ENCODE peak calls at places on chromosome 9, in six cellular contexts. One of them, this sample, is unnamed.

GRCh38 chr9:68500457-68501158 is 40.1 kb downstream of the TMEM252 start:
- DNase-seq in IMR-90: peak; percentile 70
- DNase-seq in Peyer's patch: no peak
- DNase-seq in left ventricle myocardium inferior: no peak
- DNase-seq in uterus: peak; percentile 46
- DNase-seq in left lung: no peak
- DNase-seq in this sample: no peak

GRCh38 chr9:98502976-98503325 is 205.8 kb downstream of the GABBR2 start:
- DNase-seq in IMR-90: peak; percentile 56
- DNase-seq in Peyer's patch: no peak
- DNase-seq in left ventricle myocardium inferior: peak; percentile 26
- DNase-seq in uterus: no peak
- DNase-seq in left lung: no peak
- DNase-seq in this sample: no peak

GRCh38 chr9:5551368-5551767 is 41.0 kb downstream of the PDCD1LG2 start:
- DNase-seq in IMR-90: no peak
- DNase-seq in Peyer's patch: no peak
- DNase-seq in left ventricle myocardium inferior: no peak
- DNase-seq in uterus: no peak
- DNase-seq in left lung: no peak
- DNase-seq in this sample: no peak

GRCh38 chr9:127437497-127438264 is 13.5 kb downstream of the ZNF79 start:
- DNase-seq in IMR-90: no peak
- DNase-seq in Peyer's patch: no peak
- DNase-seq in left ventricle myocardium inferior: no peak
- DNase-seq in uterus: no peak
- DNase-seq in left lung: no peak
- DNase-seq in this sample: no peak

GRCh38 chr9:12702160-12702758 is 9.1 kb downstream of the TYRP1 start:
- DNase-seq in IMR-90: peak; percentile 70
- DNase-seq in Peyer's patch: peak; percentile 37
- DNase-seq in left ventricle myocardium inferior: no peak
- DNase-seq in uterus: peak; percentile 19
- DNase-seq in left lung: no peak
- DNase-seq in this sample: no peak

GRCh38 chr9:127133739-127134167 is 11.3 kb upstream of the ANGPTL2 start:
- DNase-seq in IMR-90: peak; percentile 91
- DNase-seq in Peyer's patch: no peak
- DNase-seq in left ventricle myocardium inferior: peak; percentile 73
- DNase-seq in uterus: peak; percentile 88
- DNase-seq in left lung: no peak
- DNase-seq in this sample: no peak

GRCh38 chr9:104682642-104683041 is 11.7 kb upstream of the OR13D1 start:
- DNase-seq in IMR-90: peak; percentile 51
- DNase-seq in Peyer's patch: no peak
- DNase-seq in left ventricle myocardium inferior: no peak
- DNase-seq in uterus: no peak
- DNase-seq in left lung: no peak
- DNase-seq in this sample: peak; percentile 14

GRCh38 chr9:136693490-136694162 is 6.4 kb upstream of the AGPAT2 start:
- DNase-seq in IMR-90: peak; percentile 24
- DNase-seq in Peyer's patch: peak; percentile 95
- DNase-seq in left ventricle myocardium inferior: no peak
- DNase-seq in uterus: peak; percentile 19
- DNase-seq in left lung: peak; percentile 91
- DNase-seq in this sample: no peak

GRCh38 chr9:81814794-81815464 is 113.3 kb upstream of the SPATA31D4 start:
- DNase-seq in IMR-90: no peak
- DNase-seq in Peyer's patch: no peak
- DNase-seq in left ventricle myocardium inferior: no peak
- DNase-seq in uterus: no peak
- DNase-seq in left lung: no peak
- DNase-seq in this sample: no peak

GRCh38 chr9:115999498-115999897 is 154.1 kb upstream of the PAPPA start:
- DNase-seq in IMR-90: peak; percentile 73
- DNase-seq in Peyer's patch: no peak
- DNase-seq in left ventricle myocardium inferior: no peak
- DNase-seq in uterus: no peak
- DNase-seq in left lung: no peak
- DNase-seq in this sample: no peak

GRCh38 chr9:93316726-93317494 is 133.0 kb downstream of the WNK2 start:
- DNase-seq in IMR-90: no peak
- DNase-seq in Peyer's patch: peak; percentile 41
- DNase-seq in left ventricle myocardium inferior: no peak
- DNase-seq in uterus: no peak
- DNase-seq in left lung: no peak
- DNase-seq in this sample: no peak

GRCh38 chr9:626591-626990 is 214.9 kb upstream of the DMRT1 start:
- DNase-seq in IMR-90: no peak
- DNase-seq in Peyer's patch: no peak
- DNase-seq in left ventricle myocardium inferior: no peak
- DNase-seq in uterus: peak; percentile 59
- DNase-seq in left lung: no peak
- DNase-seq in this sample: no peak

GRCh38 chr9:99361827-99362226 is 139.7 kb downstream of the SEC61B start:
- DNase-seq in IMR-90: no peak
- DNase-seq in Peyer's patch: no peak
- DNase-seq in left ventricle myocardium inferior: no peak
- DNase-seq in uterus: no peak
- DNase-seq in left lung: peak; percentile 46
- DNase-seq in this sample: no peak

GRCh38 chr9:75265525-75265972 is 177.2 kb downstream of the OSTF1 start:
- DNase-seq in IMR-90: peak; percentile 42
- DNase-seq in Peyer's patch: no peak
- DNase-seq in left ventricle myocardium inferior: no peak
- DNase-seq in uterus: peak; percentile 19
- DNase-seq in left lung: no peak
- DNase-seq in this sample: no peak

GRCh38 chr9:31799953-31800609 is 584.4 kb upstream of the ACO1 start:
- DNase-seq in IMR-90: no peak
- DNase-seq in Peyer's patch: no peak
- DNase-seq in left ventricle myocardium inferior: no peak
- DNase-seq in uterus: no peak
- DNase-seq in left lung: no peak
- DNase-seq in this sample: no peak

GRCh38 chr9:101184813-101185278 is 156.3 kb downstream of the PLPPR1 start:
- DNase-seq in IMR-90: no peak
- DNase-seq in Peyer's patch: no peak
- DNase-seq in left ventricle myocardium inferior: no peak
- DNase-seq in uterus: no peak
- DNase-seq in left lung: no peak
- DNase-seq in this sample: no peak

GRCh38 chr9:92455217-92455616 is 27.1 kb downstream of the ASPN start:
- DNase-seq in IMR-90: no peak
- DNase-seq in Peyer's patch: no peak
- DNase-seq in left ventricle myocardium inferior: no peak
- DNase-seq in uterus: no peak
- DNase-seq in left lung: no peak
- DNase-seq in this sample: no peak

GRCh38 chr9:110921705-110922104 is 116.6 kb downstream of the LPAR1 start:
- DNase-seq in IMR-90: no peak
- DNase-seq in Peyer's patch: no peak
- DNase-seq in left ventricle myocardium inferior: no peak
- DNase-seq in uterus: no peak
- DNase-seq in left lung: no peak
- DNase-seq in this sample: no peak

GRCh38 chr9:73537561-73537960 is 385.9 kb downstream of the ANXA1 start:
- DNase-seq in IMR-90: no peak
- DNase-seq in Peyer's patch: no peak
- DNase-seq in left ventricle myocardium inferior: no peak
- DNase-seq in uterus: no peak
- DNase-seq in left lung: no peak
- DNase-seq in this sample: no peak

GRCh38 chr9:33110686-33111085 is 34.2 kb upstream of the SMU1 start:
- DNase-seq in IMR-90: no peak
- DNase-seq in Peyer's patch: no peak
- DNase-seq in left ventricle myocardium inferior: no peak
- DNase-seq in uterus: no peak
- DNase-seq in left lung: no peak
- DNase-seq in this sample: no peak

GRCh38 chr9:88922091-88922490 is 69.2 kb upstream of the S1PR3 start:
- DNase-seq in IMR-90: no peak
- DNase-seq in Peyer's patch: no peak
- DNase-seq in left ventricle myocardium inferior: no peak
- DNase-seq in uterus: no peak
- DNase-seq in left lung: no peak
- DNase-seq in this sample: peak; percentile 35

GRCh38 chr9:61666849-61667371 is 477.1 kb downstream of the SPATA31A7 start:
- DNase-seq in IMR-90: no peak
- DNase-seq in Peyer's patch: no peak
- DNase-seq in left ventricle myocardium inferior: no peak
- DNase-seq in uterus: peak; percentile 7
- DNase-seq in left lung: peak; percentile 61
- DNase-seq in this sample: no peak

GRCh38 chr9:131394464-131395026 is 659 bp downstream of the PRRC2B start:
- DNase-seq in IMR-90: no peak
- DNase-seq in Peyer's patch: peak; percentile 72
- DNase-seq in left ventricle myocardium inferior: peak; percentile 57
- DNase-seq in uterus: peak; percentile 54
- DNase-seq in left lung: peak; percentile 90
- DNase-seq in this sample: peak; percentile 69

GRCh38 chr9:96327694-96328352 is 25.8 kb upstream of the HSD17B3 start:
- DNase-seq in IMR-90: peak; percentile 59
- DNase-seq in Peyer's patch: no peak
- DNase-seq in left ventricle myocardium inferior: no peak
- DNase-seq in uterus: peak; percentile 48
- DNase-seq in left lung: no peak
- DNase-seq in this sample: no peak

GRCh38 chr9:124480621-124480981 is 26.6 kb downstream of the NR5A1 start:
- DNase-seq in IMR-90: peak; percentile 4
- DNase-seq in Peyer's patch: no peak
- DNase-seq in left ventricle myocardium inferior: no peak
- DNase-seq in uterus: no peak
- DNase-seq in left lung: peak; percentile 63
- DNase-seq in this sample: peak; percentile 42
- TF ChIP-seq CTCF in IMR-90: peak; percentile 38
- TF ChIP-seq CTCF in Peyer's patch: peak; percentile 25
- TF ChIP-seq CTCF in left ventricle myocardium inferior: peak; percentile 53
- TF ChIP-seq CTCF in uterus: no peak
- TF ChIP-seq CTCF in left lung: no peak
- TF ChIP-seq CTCF in this sample: peak; percentile 85

GRCh38 chr9:34590376-34591090 is 1.0 kb upstream of the CNTFR start:
- DNase-seq in IMR-90: no peak
- DNase-seq in Peyer's patch: peak; percentile 79
- DNase-seq in left ventricle myocardium inferior: no peak
- DNase-seq in uterus: peak; percentile 29
- DNase-seq in left lung: no peak
- DNase-seq in this sample: peak; percentile 16

GRCh38 chr9:34587271-34587670 is 2.3 kb downstream of the CNTFR start:
- DNase-seq in IMR-90: no peak
- DNase-seq in Peyer's patch: no peak
- DNase-seq in left ventricle myocardium inferior: no peak
- DNase-seq in uterus: no peak
- DNase-seq in left lung: no peak
- DNase-seq in this sample: no peak

GRCh38 chr9:34589371-34589655 is 211 bp downstream of the CNTFR start:
- DNase-seq in IMR-90: no peak
- DNase-seq in Peyer's patch: no peak
- DNase-seq in left ventricle myocardium inferior: no peak
- DNase-seq in uterus: no peak
- DNase-seq in left lung: no peak
- DNase-seq in this sample: no peak

GRCh38 chr9:34589656-34590375 is at the start of gene CNTFR:
- DNase-seq in IMR-90: no peak
- DNase-seq in Peyer's patch: peak; percentile 66
- DNase-seq in left ventricle myocardium inferior: peak; percentile 47
- DNase-seq in uterus: peak; percentile 55
- DNase-seq in left lung: no peak
- DNase-seq in this sample: no peak

DNA sequence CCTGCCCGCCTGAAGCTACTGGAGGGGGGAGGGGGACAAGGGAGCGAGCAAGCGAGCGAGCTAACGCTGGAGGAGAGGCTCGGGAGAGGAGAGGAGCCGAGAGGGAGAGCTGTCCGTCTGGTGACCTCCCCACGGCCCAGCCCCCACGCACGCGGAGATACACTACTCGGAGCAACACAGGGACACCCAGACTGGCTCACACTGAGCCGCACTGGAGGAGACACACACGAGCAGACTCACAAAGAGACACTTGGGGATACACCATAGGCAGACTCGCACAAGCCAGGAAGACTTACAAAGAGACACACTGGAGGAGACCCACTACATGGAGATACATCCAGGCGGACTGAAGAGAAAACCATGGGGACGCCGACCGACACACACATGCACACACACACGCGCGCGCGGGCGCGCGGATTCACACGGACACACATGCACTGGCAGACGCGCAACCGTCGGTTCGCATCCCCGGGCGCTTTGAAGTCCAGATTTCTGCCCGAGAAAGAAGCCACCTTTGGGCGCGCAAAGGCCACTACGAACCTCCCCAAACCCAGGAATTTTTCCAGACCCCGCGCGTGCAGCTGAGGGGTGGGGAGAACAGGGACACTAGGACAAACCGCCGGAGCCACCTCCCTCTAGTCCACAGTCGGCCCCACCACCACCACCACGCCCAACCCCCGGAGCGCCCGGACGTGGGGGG is 703 bp downstream of the CNTFR start:
- DNase-seq in IMR-90: no peak
- DNase-seq in Peyer's patch: no peak
- DNase-seq in left ventricle myocardium inferior: no peak
- DNase-seq in uterus: no peak
- DNase-seq in left lung: no peak
- DNase-seq in this sample: peak; percentile 22
- H3K4me3 ChIP-seq in IMR-90: no peak overlapping the region
- H3K4me3 ChIP-seq in Peyer's patch: peak overlapping the region; percentile 66
- H3K4me3 ChIP-seq in left ventricle myocardium inferior: peak overlapping the region; percentile 68
- H3K4me3 ChIP-seq in uterus: peak overlapping the region; percentile 22
- H3K4me3 ChIP-seq in left lung: peak overlapping the region; percentile 2
- H3K4me3 ChIP-seq in this sample: no peak overlapping the region

GRCh38 chr9:134349941-134350340 is 23.7 kb downstream of the RXRA start:
- DNase-seq in IMR-90: no peak
- DNase-seq in Peyer's patch: no peak
- DNase-seq in left ventricle myocardium inferior: no peak
- DNase-seq in uterus: no peak
- DNase-seq in left lung: no peak
- DNase-seq in this sample: no peak
- H3K36me3 ChIP-seq in IMR-90: peaks cover 5% of the 10 kb centered on the region
- H3K36me3 ChIP-seq in Peyer's patch: no peaks in the 10 kb centered on the region
- H3K36me3 ChIP-seq in left ventricle myocardium inferior: no peaks in the 10 kb centered on the region
- H3K36me3 ChIP-seq in uterus: no peaks in the 10 kb centered on the region
- H3K36me3 ChIP-seq in left lung: no peaks in the 10 kb centered on the region
- H3K36me3 ChIP-seq in this sample: no peaks in the 10 kb centered on the region

GRCh38 chr9:77945798-77946197 is 85.8 kb downstream of the GNAQ start:
- DNase-seq in IMR-90: peak; percentile 47
- DNase-seq in Peyer's patch: no peak
- DNase-seq in left ventricle myocardium inferior: no peak
- DNase-seq in uterus: no peak
- DNase-seq in left lung: no peak
- DNase-seq in this sample: no peak

GRCh38 chr9:77943053-77943452 is 88.6 kb downstream of the GNAQ start:
- DNase-seq in IMR-90: no peak
- DNase-seq in Peyer's patch: no peak
- DNase-seq in left ventricle myocardium inferior: no peak
- DNase-seq in uterus: no peak
- DNase-seq in left lung: no peak
- DNase-seq in this sample: no peak

GRCh38 chr9:77946969-77947368 is 84.6 kb downstream of the GNAQ start:
- DNase-seq in IMR-90: no peak
- DNase-seq in Peyer's patch: no peak
- DNase-seq in left ventricle myocardium inferior: no peak
- DNase-seq in uterus: no peak
- DNase-seq in left lung: no peak
- DNase-seq in this sample: no peak

GRCh38 chr9:77939149-77939668 is 92.4 kb downstream of the GNAQ start:
- DNase-seq in IMR-90: peak; percentile 60
- DNase-seq in Peyer's patch: no peak
- DNase-seq in left ventricle myocardium inferior: no peak
- DNase-seq in uterus: no peak
- DNase-seq in left lung: no peak
- DNase-seq in this sample: no peak

GRCh38 chr9:77944556-77945261 is 86.9 kb downstream of the GNAQ start:
- DNase-seq in IMR-90: no peak
- DNase-seq in Peyer's patch: peak; percentile 53
- DNase-seq in left ventricle myocardium inferior: no peak
- DNase-seq in uterus: no peak
- DNase-seq in left lung: no peak
- DNase-seq in this sample: no peak
- TF ChIP-seq CTCF in IMR-90: no peak
- TF ChIP-seq CTCF in Peyer's patch: peak; percentile 14
- TF ChIP-seq CTCF in left ventricle myocardium inferior: peak; percentile 42
- TF ChIP-seq CTCF in uterus: no peak
- TF ChIP-seq CTCF in left lung: peak; percentile 22
- TF ChIP-seq CTCF in this sample: no peak